ENCODE peak calls at places on chromosomes 1 and 21, in six cellular contexts. X, T, R, F, Z and Y are unnamed samples.

GRCh38 chr1:15963968-15964648 is 11.8 kb downstream of the ZBTB17 start:
- DNase-seq in X (no peak), R (no peak), Z (no peak), F (no peak), T (no peak), Y (no peak)

GRCh38 chr1:84753516-84754375 is 63.5 kb upstream of the SSX2IP start:
- DNase-seq in F (no peak), X (peak), Z (peak), T (peak), R (peak), Y (peak)

GRCh38 chr1:39707506-39707905 is 16.3 kb upstream of the HPCAL4 start:
- DNase-seq in Z (no peak), F (no peak), T (no peak), X (no peak), R (no peak), Y (no peak)

GRCh38 chr21:33168886-33169285 is 60.9 kb upstream of the IFNAR2 start:
- DNase-seq in Z (no peak), F (no peak), T (no peak), R (no peak), X (no peak), Y (no peak)

GRCh38 chr1:86062458-86062857 is 94.1 kb downstream of the COL24A1 start:
- DNase-seq in X (no peak), F (no peak), R (no peak), Z (no peak), T (no peak), Y (no peak)

GRCh38 chr1:94614168-94614815 is 72.7 kb upstream of the F3 start:
- DNase-seq in R (no peak), Z (no peak), F (no peak), T (no peak), X (no peak), Y (no peak)

GRCh38 chr1:28417441-28418277 is 48.1 kb downstream of the PHACTR4 start:
- DNase-seq in Z (no peak), T (no peak), X (no peak), F (no peak), R (peak), Y (no peak)

GRCh38 chr1:902802-903201 is 20.9 kb upstream of the SAMD11 start:
- DNase-seq in Z (no peak), T (no peak), X (no peak), F (no peak), R (no peak), Y (no peak)

GRCh38 chr1:197003132-197003531 is 25.8 kb downstream of the CFHR5 start:
- DNase-seq in Z (no peak), X (no peak), T (no peak), R (no peak), F (no peak), Y (no peak)

GRCh38 chr21:37712204-37712934 is 203.9 kb downstream of the KCNJ6 start:
- DNase-seq in X (peak), F (no peak), Z (peak), R (peak), T (peak), Y (peak)

GRCh38 chr1:24481098-24481497 is 21.5 kb upstream of the RCAN3 start:
- DNase-seq in F (no peak), X (no peak), R (no peak), T (no peak), Z (no peak), Y (peak)

GRCh38 chr1:81304187-81304586 is 496.5 kb upstream of the ADGRL2 start:
- DNase-seq in Z (no peak), R (peak), F (no peak), X (no peak), T (no peak), Y (no peak)

GRCh38 chr1:218865591-218865990 is 308.1 kb upstream of the LYPLAL1 start:
- DNase-seq in F (no peak), X (no peak), Z (no peak), T (no peak), R (peak), Y (no peak)

GRCh38 chr1:44819257-44819593 is 10.9 kb downstream of the BTBD19 start:
- DNase-seq in X (no peak), R (no peak), F (no peak), T (no peak), Z (no peak), Y (no peak)

GRCh38 chr1:76185207-76185606 is 110.7 kb downstream of the ST6GALNAC3 start:
- DNase-seq in R (no peak), Z (no peak), F (no peak), X (no peak), T (no peak), Y (no peak)

GRCh38 chr1:229296541-229296941 is 25.6 kb downstream of the RAB4A start:
- DNase-seq in F (no peak), Z (peak), X (no peak), T (no peak), R (peak), Y (no peak)

GRCh38 chr1:234836045-234836681 is 226.2 kb upstream of the IRF2BP2 start:
- DNase-seq in R (no peak), T (no peak), F (no peak), X (no peak), Z (no peak), Y (no peak)

GRCh38 chr1:206075786-206076725 is 23.1 kb downstream of the RHEX start:
- DNase-seq in X (no peak), F (no peak), R (no peak), T (no peak), Z (no peak), Y (no peak)

GRCh38 chr1:25065246-25066238 is 135.5 kb upstream of the RUNX3 start:
- DNase-seq in T (no peak), Z (no peak), R (peak), X (no peak), F (no peak), Y (peak)

GRCh38 chr1:66980745-66981367 is 56.1 kb downstream of the MIER1 start:
- DNase-seq in T (no peak), R (peak), F (no peak), Z (no peak), X (no peak), Y (no peak)

GRCh38 chr1:67573481-67573880 is 111.5 kb upstream of the GADD45A start:
- DNase-seq in Z (no peak), F (no peak), T (no peak), R (peak), X (no peak), Y (no peak)

GRCh38 chr1:33852711-33853110 is 11.2 kb upstream of the HMGB4 start:
- DNase-seq in Z (no peak), T (no peak), X (no peak), R (no peak), F (no peak), Y (no peak)

GRCh38 chr1:156368889-156369684 is at the start of gene RHBG:
- DNase-seq in X (peak), Z (peak), F (no peak), R (peak), T (no peak), Y (peak)

GRCh38 chr1:226309398-226310122 is 596 bp upstream of the LIN9 start:
- DNase-seq in X (no peak), T (no peak), R (peak), F (no peak), Z (peak), Y (no peak)

GRCh38 chr1:116997011-116997410 is 4.5 kb upstream of the CD101 start:
- DNase-seq in X (no peak), Z (no peak), F (no peak), R (no peak), T (no peak), Y (no peak)

GRCh38 chr1:205976708-205977107 is 26.5 kb downstream of the RAB7B start:
- DNase-seq in X (no peak), R (peak), T (no peak), Z (peak), F (no peak), Y (no peak)

GRCh38 chr1:180988221-180988826 is 34.3 kb downstream of the STX6 start:
- DNase-seq in R (no peak), Z (no peak), F (no peak), T (no peak), X (no peak), Y (no peak)

GRCh38 chr1:88608139-88608943 is 75.7 kb upstream of the PKN2 start:
- DNase-seq in R (peak), T (peak), F (no peak), X (no peak), Z (peak), Y (no peak)

GRCh38 chr1:203173566-203173965 is 2.1 kb downstream of the MYBPH start:
- DNase-seq in T (no peak), F (no peak), R (no peak), X (no peak), Z (no peak), Y (no peak)

GRCh38 chr21:36909901-36910561 is 56.4 kb downstream of the HLCS start:
- DNase-seq in R (peak), F (no peak), T (no peak), Z (no peak), X (no peak), Y (no peak)

GRCh38 chr1:235102993-235103411 is 25.6 kb downstream of the TOMM20 start:
- DNase-seq in Z (no peak), T (no peak), R (no peak), F (no peak), X (no peak), Y (no peak)

GRCh38 chr1:108719654-108720435 is 7.1 kb downstream of the FNDC7 start:
- DNase-seq in X (no peak), F (no peak), Z (no peak), R (peak), T (no peak), Y (peak)

GRCh38 chr1:152112101-152112884 is 3.0 kb downstream of the TCHH start:
- DNase-seq in X (no peak), F (no peak), R (peak), Z (no peak), T (peak), Y (no peak)

GRCh38 chr1:41907446-41907845 is 11.3 kb downstream of the HIVEP3 start:
- DNase-seq in T (no peak), X (no peak), F (no peak), Z (no peak), R (no peak), Y (no peak)

GRCh38 chr1:183235503-183235902 is 49.4 kb downstream of the LAMC2 start:
- DNase-seq in F (no peak), T (no peak), R (no peak), Z (no peak), X (no peak), Y (no peak)

GRCh38 chr1:37851782-37852210 is 7.6 kb downstream of the MTF1 start:
- DNase-seq in X (no peak), Z (no peak), F (no peak), T (no peak), R (peak), Y (no peak)

GRCh38 chr21:35020446-35020845 is 28.7 kb downstream of the RUNX1 start:
- DNase-seq in T (no peak), R (no peak), F (no peak), X (no peak), Z (no peak), Y (no peak)

GRCh38 chr1:65471213-65471833 is 50.9 kb downstream of the LEPR start:
- DNase-seq in F (no peak), R (no peak), X (no peak), T (no peak), Z (no peak), Y (no peak)

GRCh38 chr1:160043543-160043942 is 11.8 kb upstream of the PIGM start:
- DNase-seq in R (no peak), F (no peak), Z (no peak), X (no peak), T (no peak), Y (no peak)

GRCh38 chr1:160048335-160048734 is 16.5 kb upstream of the PIGM start:
- DNase-seq in R (no peak), X (no peak), T (no peak), Z (no peak), F (no peak), Y (no peak)

GRCh38 chr1:160047116-160047991 is 15.6 kb upstream of the PIGM start:
- DNase-seq in Z (no peak), T (no peak), R (no peak), X (no peak), F (no peak), Y (no peak)

GRCh38 chr1:160045653-160046052 is 13.9 kb upstream of the PIGM start:
- DNase-seq in X (no peak), F (no peak), T (no peak), Z (no peak), R (no peak), Y (no peak)

DNA sequence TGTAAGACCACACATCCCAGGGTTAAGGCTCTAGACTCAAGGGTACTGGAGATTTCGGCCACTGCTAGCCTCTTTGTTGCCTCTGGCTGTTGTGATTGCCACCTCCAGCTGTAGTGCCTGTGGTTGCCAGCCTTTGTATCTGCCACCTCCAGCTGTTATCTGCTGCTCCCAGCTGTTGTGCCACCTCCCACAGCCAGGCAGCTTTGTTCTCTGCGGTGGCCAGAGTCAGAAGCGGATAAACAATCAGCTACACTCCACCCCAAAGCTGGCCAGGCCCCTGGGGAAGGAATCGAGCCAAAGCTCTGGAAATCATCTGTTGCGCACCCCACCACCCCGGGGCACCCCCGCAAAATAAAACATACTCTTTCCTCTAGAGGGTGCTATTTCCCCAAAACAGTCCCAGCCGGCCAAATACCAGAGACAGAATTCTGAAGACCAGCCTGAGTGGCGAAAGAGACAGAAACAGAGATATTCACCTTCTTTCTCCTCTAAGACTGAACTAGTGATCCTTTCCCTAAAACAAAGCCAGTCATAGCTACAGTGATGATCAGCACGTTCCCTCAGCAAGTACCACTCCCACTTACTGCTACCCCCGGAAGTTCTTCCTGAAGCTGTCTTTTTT is 14.8 kb upstream of the PIGM start:
- DNase-seq in T (no peak), Z (peak), F (no peak), X (no peak), R (peak), Y (no peak)
- H3K27ac ChIP-seq in T (no peak), Z (no peak), F (no peak), X (no peak), R (no peak), Y (no peak)

GRCh38 chr1:178388398-178389161 is 108.2 kb downstream of the CLEC20A start:
- DNase-seq in F (no peak), T (no peak), Z (peak), R (peak), X (no peak), Y (no peak)

GRCh38 chr1:178385662-178386061 is 111.1 kb downstream of the CLEC20A start:
- DNase-seq in F (no peak), Z (no peak), X (no peak), T (no peak), R (no peak), Y (no peak)

GRCh38 chr1:178393370-178393769 is 103.4 kb downstream of the CLEC20A start:
- DNase-seq in T (no peak), X (no peak), F (no peak), R (no peak), Z (no peak), Y (no peak)

GRCh38 chr1:178389441-178389840 is 107.3 kb downstream of the CLEC20A start:
- DNase-seq in R (peak), X (no peak), Z (no peak), T (no peak), F (no peak), Y (no peak)
- H3K27ac ChIP-seq in R (no peak), X (no peak), Z (peak), T (no peak), F (no peak), Y (no peak)

DNA sequence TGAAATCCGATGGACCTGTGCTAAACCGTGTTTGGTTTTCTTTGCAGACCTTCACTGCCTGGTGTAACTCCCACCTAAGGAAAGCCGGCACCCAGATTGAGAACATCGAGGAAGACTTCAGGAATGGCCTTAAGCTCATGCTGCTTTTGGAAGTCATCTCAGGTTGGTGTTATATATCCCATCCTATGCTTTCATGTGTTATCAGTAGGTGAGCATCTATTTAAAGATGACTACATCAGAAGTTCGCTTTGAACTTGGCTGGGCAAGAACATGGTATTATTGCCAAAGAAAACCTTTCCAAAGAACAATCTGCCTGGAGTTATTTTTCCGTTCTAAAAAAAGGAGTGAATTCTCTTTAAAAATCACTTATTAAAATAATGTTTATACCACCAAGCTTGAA is 31.5 kb downstream of the ACTN2 start:
- DNase-seq in R (no peak), Z (no peak), T (no peak), F (no peak), X (no peak), Y (no peak)
- H3K27ac ChIP-seq in R (no peak), Z (peak), T (no peak), F (no peak), X (no peak), Y (peak)

DNA sequence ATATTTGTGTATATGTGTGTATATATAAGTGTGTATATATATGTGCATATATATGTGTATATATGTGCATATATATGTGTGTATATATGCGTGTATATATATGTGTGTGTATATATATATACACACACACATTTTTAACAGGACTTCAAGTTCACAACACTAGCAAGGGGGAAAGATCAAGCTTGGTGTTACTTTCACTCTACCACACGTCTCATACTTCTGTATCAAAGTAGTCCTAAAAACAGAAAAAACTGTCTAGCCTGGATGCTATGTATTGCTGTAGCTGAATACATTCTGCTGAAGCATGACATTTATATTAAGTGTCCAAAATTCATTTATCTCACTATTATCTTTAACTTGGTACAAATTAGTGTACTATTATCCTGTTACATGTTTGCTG is 17.9 kb upstream of the ATP6V1G3 start:
- DNase-seq in R (no peak), T (no peak), X (no peak), F (no peak), Z (no peak), Y (no peak)
- H3K27ac ChIP-seq in R (no peak), T (no peak), X (no peak), F (no peak), Z (no peak), Y (no peak)

DNA sequence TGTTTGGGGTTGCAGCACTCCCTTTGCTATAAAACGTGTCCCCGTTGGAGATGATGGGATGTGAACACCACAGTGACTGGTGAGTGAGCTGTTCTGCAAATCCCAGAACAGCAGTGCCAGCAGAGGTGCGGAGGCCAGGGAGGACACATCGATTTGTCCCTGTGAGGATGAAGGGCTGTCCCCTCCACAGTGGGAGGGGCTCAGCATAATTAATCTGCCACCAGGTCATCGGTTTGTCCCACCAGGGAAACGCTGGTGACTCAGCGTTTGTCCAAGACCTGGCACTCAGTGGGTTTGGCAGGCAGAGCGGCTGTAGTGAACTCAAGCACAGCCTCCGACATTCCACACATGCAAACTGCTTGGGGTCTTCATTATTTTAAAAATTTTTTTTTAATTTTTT is 22.8 kb upstream of the PDE9A start:
- DNase-seq in Z (no peak), R (no peak), F (no peak), X (no peak), T (no peak), Y (no peak)
- H3K27ac ChIP-seq in Z (no peak), R (no peak), F (no peak), X (no peak), T (no peak), Y (no peak)